ENCODE peak calls at places on chromosomes 13 and 19, in nine cellular contexts. B is NB4, P is A549, K is IMR-90, S is lower leg skin, R is adrenal gland, D is esophagus squamous epithelium, A is uterus, Q is transverse colon. G is an unnamed sample.

GRCh38 chr19:55301459-55302331 is 17.9 kb downstream of the BRSK1 start:
- DNase-seq in B (peak), P (peak), K (peak), S (peak), R (peak), D (no peak), A (peak), Q (peak), G (peak)

GRCh38 chr13:64369121-64369520 is 2861.0 kb downstream of the PCDH9 start:
- DNase-seq in B (peak), P (no peak), K (peak), S (no peak), R (no peak), D (no peak), A (no peak), Q (no peak), G (no peak)

GRCh38 chr19:56608274-56608964 is 13.3 kb downstream of the ZNF71 start:
- DNase-seq in B (no peak), P (no peak), K (no peak), S (no peak), R (no peak), D (no peak), A (no peak), Q (no peak), G (no peak)

GRCh38 chr19:53389591-53390377 is 5.2 kb upstream of the ZNF765 start:
- DNase-seq in B (no peak), P (no peak), K (no peak), S (no peak), R (no peak), D (no peak), A (no peak), Q (no peak), G (peak)

GRCh38 chr13:96899946-96900345 is 94.3 kb downstream of the OXGR1 start:
- DNase-seq in B (no peak), P (no peak), K (no peak), S (no peak), R (no peak), D (no peak), A (no peak), Q (no peak), G (no peak)

GRCh38 chr13:40692946-40693345 is 26.5 kb upstream of the FOXO1 start:
- DNase-seq in B (no peak), P (no peak), K (no peak), S (no peak), R (no peak), D (no peak), A (no peak), Q (no peak), G (no peak)

GRCh38 chr13:113421673-113422270 is 31.5 kb downstream of the ADPRHL1 start:
- DNase-seq in B (no peak), P (no peak), K (peak), S (no peak), R (no peak), D (no peak), A (no peak), Q (no peak), G (peak)

GRCh38 chr19:4567584-4568071 is 8.1 kb upstream of the SEMA6B start:
- DNase-seq in B (peak), P (no peak), K (peak), S (no peak), R (peak), D (no peak), A (no peak), Q (peak), G (peak)

GRCh38 chr19:38733493-38734175 is 10.6 kb downstream of the CAPN12 start:
- DNase-seq in B (peak), P (peak), K (no peak), S (peak), R (peak), D (no peak), A (peak), Q (no peak), G (no peak)

GRCh38 chr13:51222510-51223283 is 499 bp downstream of the FAM124A start:
- DNase-seq in B (peak), P (peak), K (no peak), S (no peak), R (no peak), D (no peak), A (no peak), Q (no peak), G (no peak)

GRCh38 chr13:51221108-51221507 is 1.1 kb upstream of the FAM124A start:
- DNase-seq in B (no peak), P (no peak), K (no peak), S (no peak), R (no peak), D (no peak), A (no peak), Q (no peak), G (no peak)

GRCh38 chr13:51221674-51222509 is at the start of gene FAM124A:
- DNase-seq in B (peak), P (peak), K (peak), S (peak), R (peak), D (no peak), A (peak), Q (peak), G (no peak)

GRCh38 chr13:51225034-51225433 is 2.8 kb downstream of the FAM124A start:
- DNase-seq in B (peak), P (no peak), K (no peak), S (no peak), R (no peak), D (no peak), A (no peak), Q (no peak), G (no peak)

DNA sequence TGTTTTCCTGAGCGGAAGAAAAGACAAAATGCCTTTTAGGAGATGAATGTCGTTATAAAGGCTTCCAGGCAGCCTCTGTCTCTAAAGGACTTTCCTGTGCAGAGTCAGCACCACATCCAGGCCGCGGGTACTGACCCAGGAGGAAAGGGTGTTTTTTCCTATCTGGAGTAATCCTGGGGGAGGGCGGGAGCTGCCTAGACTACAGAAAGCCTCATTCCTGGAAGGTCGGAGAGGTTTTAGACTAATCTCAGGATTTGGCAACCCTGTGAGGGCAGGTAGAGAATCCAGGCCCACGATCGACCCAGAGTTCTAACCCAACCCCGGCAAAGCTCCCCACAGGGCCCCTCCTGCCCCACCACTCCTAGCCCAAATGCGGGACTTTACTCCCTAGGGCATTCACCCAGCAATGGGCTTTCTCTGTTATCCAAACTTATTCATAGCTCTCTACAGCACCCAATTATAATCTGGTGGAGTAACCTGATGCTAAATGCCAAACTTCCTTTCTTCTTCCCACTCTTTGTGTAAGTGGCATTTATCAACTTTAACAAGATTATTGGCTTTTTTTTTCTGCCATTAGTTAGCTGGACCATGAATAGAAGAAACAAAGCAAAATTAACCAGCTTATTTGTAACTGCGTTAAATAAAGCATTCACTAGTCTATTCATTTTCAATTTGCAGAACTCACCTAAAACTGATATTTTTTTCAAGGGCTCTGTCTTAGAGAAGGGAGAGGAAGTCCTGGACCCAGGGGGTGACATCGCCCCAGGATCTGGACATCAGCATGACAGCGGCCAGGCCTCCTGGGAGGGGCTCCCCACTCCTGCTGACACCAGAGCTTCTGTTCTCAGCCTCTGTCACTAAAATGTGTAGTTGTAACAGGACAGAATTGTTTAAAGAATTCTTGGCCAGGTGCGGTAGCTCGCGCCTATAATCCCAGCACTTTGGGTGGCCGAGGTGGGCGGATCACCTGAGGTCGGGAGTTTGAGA is 1.4 kb downstream of the FAM124A start:
- DNase-seq in B (no peak), P (no peak), K (no peak), S (no peak), R (no peak), D (no peak), A (peak), Q (no peak), G (no peak)
- H3K4me3 ChIP-seq in B (no peak), P (peak), K (no peak), S (no peak), R (no peak), D (peak), A (peak), Q (no peak), G (peak)

DNA sequence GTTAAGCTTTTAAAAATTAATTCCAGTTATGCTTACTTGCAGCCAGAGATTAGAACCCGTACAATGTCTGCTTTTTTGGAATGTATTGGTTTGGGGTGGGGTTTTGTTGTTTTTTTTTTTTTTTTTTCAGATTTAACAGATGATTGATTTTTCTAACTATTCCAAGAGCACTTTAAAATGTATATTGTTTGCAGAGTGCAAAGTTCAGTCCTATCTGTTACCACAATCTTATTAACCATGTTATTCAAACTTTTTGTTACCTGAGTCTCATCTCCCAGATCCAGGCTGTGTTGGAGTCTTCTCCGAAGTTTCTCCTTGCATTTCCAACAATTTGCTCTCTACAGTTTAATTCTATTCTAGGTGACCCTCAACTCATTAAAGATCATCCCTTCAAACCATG is 91.3 kb downstream of the INSR start:
- DNase-seq in B (no peak), P (no peak), K (no peak), S (no peak), R (no peak), D (no peak), A (no peak), Q (no peak), G (no peak)
- TF ChIP-seq CTCF in B (no peak), P (no peak), K (no peak), S (no peak), R (no peak), D (no peak), A (no peak), Q (no peak), G (no peak)

GRCh38 chr19:9818734-9819589 is at the start of gene FBXL12:
- DNase-seq in B (peak), P (peak), K (peak), S (peak), R (peak), D (peak), A (peak), Q (peak), G (peak)
- TF ChIP-seq POLR2A in B (peak), P (peak), K (peak), S (no peak), R (peak), D (peak), A (peak), Q (peak), G (peak)

GRCh38 chr19:48836089-48837017 is at the start of gene HSD17B14:
- DNase-seq in B (no peak), P (no peak), K (no peak), S (peak), R (peak), D (no peak), A (peak), Q (peak), G (no peak)

GRCh38 chr19:48837081-48837524 is 812 bp upstream of the HSD17B14 start:
- DNase-seq in B (peak), P (peak), K (peak), S (peak), R (peak), D (no peak), A (peak), Q (peak), G (peak)

GRCh38 chr19:48835734-48836088 is 580 bp downstream of the HSD17B14 start:
- DNase-seq in B (peak), P (peak), K (peak), S (peak), R (peak), D (peak), A (peak), Q (peak), G (peak)

GRCh38 chr19:48841047-48841446 is 4.8 kb upstream of the HSD17B14 start:
- DNase-seq in B (no peak), P (no peak), K (no peak), S (no peak), R (no peak), D (no peak), A (no peak), Q (no peak), G (no peak)

GRCh38 chr19:48837586-48838191 is 1.4 kb upstream of the HSD17B14 start:
- DNase-seq in B (no peak), P (no peak), K (no peak), S (no peak), R (no peak), D (no peak), A (no peak), Q (no peak), G (no peak)
- H3K4me3 ChIP-seq in B (no peak), P (peak), K (no peak), S (no peak), R (no peak), D (peak), A (peak), Q (no peak), G (peak)